ENCODE peak calls at places on chromosomes 11 and 22, in six cellular contexts. One of them, this sample, is unnamed.

GRCh38 chr22:37994049-37994448 is 9.7 kb upstream of the SOX10 start:
- DNase-seq in HepG2: no peak
- DNase-seq in K562: no peak
- DNase-seq in WTC11: no peak
- DNase-seq in GM12878: no peak
- DNase-seq in H1: no peak
- DNase-seq in this sample: no peak

GRCh38 chr11:118051136-118051610 is 25.7 kb upstream of the TMPRSS4 start:
- DNase-seq in WTC11: no peak
- DNase-seq in H1: no peak
- DNase-seq in HepG2: no peak
- DNase-seq in GM12878: no peak
- DNase-seq in K562: no peak
- DNase-seq in this sample: no peak

GRCh38 chr11:58286249-58286648 is 18.2 kb upstream of the OR10W1 start:
- DNase-seq in H1: no peak
- DNase-seq in WTC11: no peak
- DNase-seq in K562: no peak
- DNase-seq in HepG2: peak
- DNase-seq in GM12878: no peak
- DNase-seq in this sample: peak

GRCh38 chr11:15208570-15209222 is 94.0 kb downstream of the INSC start:
- DNase-seq in WTC11: peak
- DNase-seq in GM12878: no peak
- DNase-seq in K562: peak
- DNase-seq in HepG2: peak
- DNase-seq in H1: peak
- DNase-seq in this sample: peak

GRCh38 chr11:67365756-67366384 is 7.5 kb downstream of the CLCF1 start:
- DNase-seq in K562: no peak
- DNase-seq in WTC11: no peak
- DNase-seq in GM12878: no peak
- DNase-seq in H1: no peak
- DNase-seq in HepG2: no peak
- DNase-seq in this sample: no peak

GRCh38 chr11:16356751-16357365 is 512 bp upstream of the SOX6 start:
- DNase-seq in WTC11: no peak
- DNase-seq in H1: no peak
- DNase-seq in K562: no peak
- DNase-seq in GM12878: no peak
- DNase-seq in HepG2: no peak
- DNase-seq in this sample: no peak

GRCh38 chr11:122796128-122796717 is 42.1 kb upstream of the CRTAM start:
- DNase-seq in K562: peak
- DNase-seq in GM12878: no peak
- DNase-seq in WTC11: peak
- DNase-seq in HepG2: peak
- DNase-seq in H1: no peak
- DNase-seq in this sample: no peak

GRCh38 chr11:14904745-14905103 is 12.7 kb upstream of the CYP2R1 start:
- DNase-seq in H1: no peak
- DNase-seq in WTC11: peak
- DNase-seq in K562: peak
- DNase-seq in GM12878: no peak
- DNase-seq in HepG2: no peak
- DNase-seq in this sample: no peak

GRCh38 chr11:2885676-2886081 is at the start of gene CDKN1C:
- DNase-seq in HepG2: no peak
- DNase-seq in H1: peak
- DNase-seq in GM12878: no peak
- DNase-seq in K562: peak
- DNase-seq in WTC11: peak
- DNase-seq in this sample: peak

GRCh38 chr11:110710520-110711381 is 1.5 kb downstream of the ARHGAP20 start:
- DNase-seq in H1: no peak
- DNase-seq in K562: no peak
- DNase-seq in WTC11: peak
- DNase-seq in GM12878: no peak
- DNase-seq in HepG2: peak
- DNase-seq in this sample: no peak

GRCh38 chr11:8318536-8318935 is 54.9 kb upstream of the LMO1 start:
- DNase-seq in GM12878: no peak
- DNase-seq in H1: no peak
- DNase-seq in K562: peak
- DNase-seq in WTC11: peak
- DNase-seq in HepG2: no peak
- DNase-seq in this sample: no peak

GRCh38 chr11:38791346-38791961 is 2193.4 kb upstream of the RAG2 start:
- DNase-seq in GM12878: no peak
- DNase-seq in WTC11: no peak
- DNase-seq in H1: peak
- DNase-seq in K562: peak
- DNase-seq in HepG2: peak
- DNase-seq in this sample: peak

GRCh38 chr22:37187552-37187890 is 526 bp downstream of the C1QTNF6 start:
- DNase-seq in GM12878: no peak
- DNase-seq in HepG2: no peak
- DNase-seq in WTC11: no peak
- DNase-seq in K562: no peak
- DNase-seq in H1: no peak
- DNase-seq in this sample: no peak

GRCh38 chr11:126738632-126739031 is 261.9 kb downstream of the KIRREL3 start:
- DNase-seq in K562: no peak
- DNase-seq in HepG2: no peak
- DNase-seq in WTC11: no peak
- DNase-seq in H1: no peak
- DNase-seq in GM12878: no peak
- DNase-seq in this sample: no peak

GRCh38 chr22:29062286-29062949 is 787 bp upstream of the C22orf31 start:
- DNase-seq in K562: no peak
- DNase-seq in HepG2: peak
- DNase-seq in H1: no peak
- DNase-seq in WTC11: no peak
- DNase-seq in GM12878: no peak
- DNase-seq in this sample: no peak

GRCh38 chr11:33753304-33753703 is 17.1 kb upstream of the CD59 start:
- DNase-seq in K562: no peak
- DNase-seq in H1: no peak
- DNase-seq in WTC11: no peak
- DNase-seq in GM12878: peak
- DNase-seq in HepG2: no peak
- DNase-seq in this sample: no peak

GRCh38 chr22:24069721-24070120 is 58.6 kb downstream of the CABIN1 start:
- DNase-seq in HepG2: no peak
- DNase-seq in H1: no peak
- DNase-seq in WTC11: no peak
- DNase-seq in K562: no peak
- DNase-seq in GM12878: no peak
- DNase-seq in this sample: no peak

GRCh38 chr11:76240143-76240505 is 33.8 kb upstream of the WNT11 start:
- DNase-seq in HepG2: no peak
- DNase-seq in H1: no peak
- DNase-seq in WTC11: no peak
- DNase-seq in GM12878: no peak
- DNase-seq in K562: no peak
- DNase-seq in this sample: no peak

GRCh38 chr22:41021655-41022454 is 70.5 kb upstream of the EP300 start:
- DNase-seq in HepG2: peak
- DNase-seq in K562: peak
- DNase-seq in H1: no peak
- DNase-seq in WTC11: peak
- DNase-seq in GM12878: no peak
- DNase-seq in this sample: peak

GRCh38 chr11:87331273-87331672 is 293.5 kb downstream of the TMEM135 start:
- DNase-seq in HepG2: no peak
- DNase-seq in WTC11: no peak
- DNase-seq in H1: no peak
- DNase-seq in K562: no peak
- DNase-seq in GM12878: no peak
- DNase-seq in this sample: no peak

GRCh38 chr11:93577291-93577690 is 34.1 kb upstream of the SMCO4 start:
- DNase-seq in K562: no peak
- DNase-seq in H1: no peak
- DNase-seq in WTC11: no peak
- DNase-seq in HepG2: no peak
- DNase-seq in GM12878: no peak
- DNase-seq in this sample: no peak

GRCh38 chr11:64970731-64971151 is 1.2 kb downstream of the MAJIN start:
- DNase-seq in K562: no peak
- DNase-seq in H1: no peak
- DNase-seq in GM12878: no peak
- DNase-seq in HepG2: no peak
- DNase-seq in WTC11: no peak
- DNase-seq in this sample: no peak

GRCh38 chr11:76339217-76339616 is 41.7 kb downstream of the THAP12 start:
- DNase-seq in H1: no peak
- DNase-seq in K562: no peak
- DNase-seq in GM12878: no peak
- DNase-seq in WTC11: no peak
- DNase-seq in HepG2: no peak
- DNase-seq in this sample: no peak

GRCh38 chr22:17121235-17122195 is at the start of gene TMEM121B:
- DNase-seq in HepG2: no peak
- DNase-seq in GM12878: no peak
- DNase-seq in WTC11: peak
- DNase-seq in K562: peak
- DNase-seq in H1: peak
- DNase-seq in this sample: no peak

GRCh38 chr11:125062931-125063428 is at the start of gene SLC37A2:
- DNase-seq in WTC11: peak
- DNase-seq in GM12878: peak
- DNase-seq in HepG2: peak
- DNase-seq in H1: no peak
- DNase-seq in K562: no peak
- DNase-seq in this sample: no peak

DNA sequence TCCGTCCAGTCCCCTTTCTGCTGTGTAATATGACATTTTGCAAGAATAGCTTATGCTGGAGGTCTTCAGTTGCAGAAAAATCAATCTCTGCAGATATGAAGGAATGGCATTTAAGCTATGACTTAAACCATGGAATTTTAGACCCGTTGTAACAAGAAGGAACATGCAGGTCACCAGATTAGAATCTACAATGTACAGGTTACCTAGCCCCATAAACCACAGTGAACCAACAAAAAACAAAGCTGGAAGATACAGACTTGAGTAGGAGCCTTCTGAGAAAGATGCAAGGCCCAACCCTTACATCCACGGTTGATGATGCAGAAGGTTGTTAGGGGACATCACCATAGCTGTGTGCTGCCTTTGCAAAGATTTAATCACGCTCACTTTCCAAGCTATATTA is 132.5 kb downstream of the WT1 start:
- DNase-seq in K562: no peak
- DNase-seq in GM12878: no peak
- DNase-seq in H1: no peak
- DNase-seq in HepG2: no peak
- DNase-seq in WTC11: no peak
- DNase-seq in this sample: no peak
- TF ChIP-seq ATF3 in K562: no peak
- TF ChIP-seq ATF3 in GM12878: no peak
- TF ChIP-seq ATF3 in H1: no peak
- TF ChIP-seq ATF3 in HepG2: no peak
- TF ChIP-seq ATF3 in WTC11: no peak
- TF ChIP-seq ATF3 in this sample: no peak

GRCh38 chr22:46592390-46592872 is 27.8 kb upstream of the GRAMD4 start:
- DNase-seq in H1: no peak
- DNase-seq in HepG2: no peak
- DNase-seq in WTC11: no peak
- DNase-seq in GM12878: no peak
- DNase-seq in K562: no peak
- DNase-seq in this sample: no peak
- TF ChIP-seq ATF3 in H1: no peak
- TF ChIP-seq ATF3 in HepG2: no peak
- TF ChIP-seq ATF3 in WTC11: no peak
- TF ChIP-seq ATF3 in GM12878: no peak
- TF ChIP-seq ATF3 in K562: no peak
- TF ChIP-seq ATF3 in this sample: no peak

GRCh38 chr11:134405436-134405835 is 6.6 kb downstream of the B3GAT1 start:
- DNase-seq in K562: no peak
- DNase-seq in HepG2: no peak
- DNase-seq in GM12878: no peak
- DNase-seq in H1: no peak
- DNase-seq in WTC11: no peak
- DNase-seq in this sample: no peak
- TF ChIP-seq ATF3 in K562: no peak
- TF ChIP-seq ATF3 in HepG2: no peak
- TF ChIP-seq ATF3 in GM12878: no peak
- TF ChIP-seq ATF3 in H1: no peak
- TF ChIP-seq ATF3 in WTC11: no peak
- TF ChIP-seq ATF3 in this sample: no peak

GRCh38 chr22:32532819-32533128 is 58.2 kb downstream of the FBXO7 start:
- DNase-seq in GM12878: no peak
- DNase-seq in WTC11: no peak
- DNase-seq in H1: no peak
- DNase-seq in HepG2: no peak
- DNase-seq in K562: no peak
- DNase-seq in this sample: no peak

GRCh38 chr22:32533265-32534068 is 58.9 kb downstream of the FBXO7 start:
- DNase-seq in GM12878: no peak
- DNase-seq in K562: no peak
- DNase-seq in HepG2: no peak
- DNase-seq in H1: no peak
- DNase-seq in WTC11: no peak
- DNase-seq in this sample: no peak

GRCh38 chr22:32534252-32535215 is 59.9 kb downstream of the FBXO7 start:
- DNase-seq in WTC11: no peak
- DNase-seq in HepG2: peak
- DNase-seq in H1: no peak
- DNase-seq in K562: no peak
- DNase-seq in GM12878: no peak
- DNase-seq in this sample: no peak

GRCh38 chr22:32531228-32531627 is 56.6 kb downstream of the FBXO7 start:
- DNase-seq in K562: no peak
- DNase-seq in HepG2: no peak
- DNase-seq in WTC11: no peak
- DNase-seq in GM12878: no peak
- DNase-seq in H1: no peak
- DNase-seq in this sample: no peak

DNA sequence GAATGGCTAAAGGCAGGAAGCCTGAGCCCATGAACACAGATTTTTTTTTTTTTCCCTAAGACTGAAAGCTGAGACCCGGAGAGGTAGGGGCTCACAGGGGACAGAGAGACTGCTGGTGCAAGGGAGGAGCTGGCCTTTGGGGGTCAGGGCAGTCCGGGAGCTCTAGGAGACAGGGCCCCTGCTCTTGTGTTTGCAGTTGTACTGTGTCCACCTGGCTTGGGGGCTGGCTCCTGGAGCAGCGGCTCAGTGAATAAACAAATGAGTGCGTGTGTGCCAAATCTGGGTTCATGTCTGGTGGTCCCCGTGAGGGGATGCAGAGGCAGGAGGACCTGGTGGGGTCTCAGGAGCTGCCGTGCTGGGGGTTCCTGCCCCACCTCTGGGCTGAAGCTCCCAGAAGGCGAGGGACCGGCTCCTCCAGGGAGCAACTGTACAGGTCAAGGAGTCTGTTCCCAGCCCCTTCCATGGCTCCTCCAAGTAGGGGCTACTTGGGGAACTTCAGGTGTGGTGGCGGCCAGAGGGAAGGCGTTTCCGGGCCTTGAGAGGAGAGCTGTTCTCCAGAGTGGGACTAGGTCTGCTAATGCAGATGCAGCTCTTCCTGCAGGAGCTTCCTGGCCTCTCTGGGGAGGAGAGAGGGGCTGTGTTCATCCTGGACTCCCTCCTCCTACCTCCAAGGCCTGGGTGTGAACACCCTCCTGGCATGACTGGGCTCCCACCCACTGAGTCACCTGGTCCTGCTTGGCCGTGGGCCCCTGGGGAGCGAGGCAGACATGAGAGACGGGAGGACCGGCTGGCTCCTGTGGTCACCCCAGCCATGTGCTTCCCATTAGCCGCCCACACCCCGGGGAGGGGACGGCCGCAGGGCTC is 57.6 kb downstream of the FBXO7 start:
- DNase-seq in K562: peak
- DNase-seq in HepG2: peak
- DNase-seq in GM12878: no peak
- DNase-seq in WTC11: peak
- DNase-seq in H1: peak
- DNase-seq in this sample: no peak
- TF ChIP-seq ATF3 in K562: no peak
- TF ChIP-seq ATF3 in HepG2: no peak
- TF ChIP-seq ATF3 in GM12878: no peak
- TF ChIP-seq ATF3 in WTC11: no peak
- TF ChIP-seq ATF3 in H1: no peak
- TF ChIP-seq ATF3 in this sample: no peak